ENCODE peak calls at places on chromosomes 5 and 9, in four cellular contexts. One of them, this sample, is unnamed.

GRCh38 chr5:15691536-15691935 is 191.6 kb downstream of the FBXL7 start:
- DNase-seq in germinal center: no peak
- DNase-seq in neural crest cell: no peak
- DNase-seq in stimulated activated CD4-positive, alpha-beta T cell treated with anti-CD3 and anti-CD28 coated beads, Interleukin-1b, Interleukin-23, amount 100 ng/mL, for 1 hour: no peak
- DNase-seq in this sample: no peak

GRCh38 chr5:92371889-92372235 is 988.7 kb upstream of the ARRDC3 start:
- DNase-seq in germinal center: no peak
- DNase-seq in neural crest cell: no peak
- DNase-seq in stimulated activated CD4-positive, alpha-beta T cell treated with anti-CD3 and anti-CD28 coated beads, Interleukin-1b, Interleukin-23, amount 100 ng/mL, for 1 hour: no peak
- DNase-seq in this sample: no peak

GRCh38 chr5:171660438-171660837 is 125.2 kb upstream of the SMIM23 start:
- DNase-seq in germinal center: no peak
- DNase-seq in neural crest cell: no peak
- DNase-seq in stimulated activated CD4-positive, alpha-beta T cell treated with anti-CD3 and anti-CD28 coated beads, Interleukin-1b, Interleukin-23, amount 100 ng/mL, for 1 hour: no peak
- DNase-seq in this sample: no peak

GRCh38 chr9:113913426-113914195 is 37.5 kb downstream of the ZNF618 start:
- DNase-seq in germinal center: no peak
- DNase-seq in neural crest cell: no peak
- DNase-seq in stimulated activated CD4-positive, alpha-beta T cell treated with anti-CD3 and anti-CD28 coated beads, Interleukin-1b, Interleukin-23, amount 100 ng/mL, for 1 hour: no peak
- DNase-seq in this sample: no peak

GRCh38 chr5:92559743-92560142 is 1021.3 kb downstream of the NR2F1-AS1 start:
- DNase-seq in germinal center: no peak
- DNase-seq in neural crest cell: no peak
- DNase-seq in stimulated activated CD4-positive, alpha-beta T cell treated with anti-CD3 and anti-CD28 coated beads, Interleukin-1b, Interleukin-23, amount 100 ng/mL, for 1 hour: no peak
- DNase-seq in this sample: no peak

GRCh38 chr9:99109522-99109921 is 4.6 kb downstream of the TGFBR1 start:
- DNase-seq in germinal center: no peak
- DNase-seq in neural crest cell: no peak
- DNase-seq in stimulated activated CD4-positive, alpha-beta T cell treated with anti-CD3 and anti-CD28 coated beads, Interleukin-1b, Interleukin-23, amount 100 ng/mL, for 1 hour: no peak
- DNase-seq in this sample: no peak

GRCh38 chr5:10456583-10457562 is 15.2 kb downstream of the ROPN1L start:
- DNase-seq in germinal center: no peak
- DNase-seq in neural crest cell: no peak
- DNase-seq in stimulated activated CD4-positive, alpha-beta T cell treated with anti-CD3 and anti-CD28 coated beads, Interleukin-1b, Interleukin-23, amount 100 ng/mL, for 1 hour: no peak
- DNase-seq in this sample: no peak

GRCh38 chr5:81819556-81820314 is 68.8 kb upstream of the SSBP2 start:
- DNase-seq in germinal center: no peak
- DNase-seq in neural crest cell: no peak
- DNase-seq in stimulated activated CD4-positive, alpha-beta T cell treated with anti-CD3 and anti-CD28 coated beads, Interleukin-1b, Interleukin-23, amount 100 ng/mL, for 1 hour: no peak
- DNase-seq in this sample: no peak

GRCh38 chr5:151580858-151581257 is 10.3 kb downstream of the FAT2 start:
- DNase-seq in germinal center: no peak
- DNase-seq in neural crest cell: no peak
- DNase-seq in stimulated activated CD4-positive, alpha-beta T cell treated with anti-CD3 and anti-CD28 coated beads, Interleukin-1b, Interleukin-23, amount 100 ng/mL, for 1 hour: no peak
- DNase-seq in this sample: no peak